ENCODE peak calls at places on chromosome 19, in eight cellular contexts. M is dorsolateral prefrontal cortex; D is CD8-positive, alpha-beta memory T cell; K is heart left ventricle; V is fibroblast of lung; A is stomach; W is ascending aorta; C is adrenal gland. X is an unnamed sample.

GRCh38 chr19:15249912-15250634 is 17.8 kb upstream of the EPHX3 start:
- DNase-seq in M (no peak), D (no peak), K (peak), V (peak), A (no peak), W (no peak), C (no peak), X (peak)

GRCh38 chr19:39498262-39499081 is at the start of gene DLL3:
- DNase-seq in M (no peak), D (no peak), K (no peak), V (no peak), A (no peak), W (no peak), C (no peak), X (no peak)

GRCh38 chr19:16608290-16608704 is 19.7 kb downstream of the MED26 start:
- DNase-seq in M (no peak), D (no peak), K (no peak), V (peak), A (no peak), W (no peak), C (peak), X (peak)

GRCh38 chr19:35712529-35712909 is 5.3 kb upstream of the KMT2B start:
- DNase-seq in M (no peak), D (no peak), K (no peak), V (no peak), A (no peak), W (no peak), C (no peak), X (no peak)

GRCh38 chr19:41591951-41592562 is 16.1 kb downstream of the CEACAM21 start:
- DNase-seq in M (no peak), D (no peak), K (no peak), V (no peak), A (no peak), W (no peak), C (no peak), X (no peak)

GRCh38 chr19:6556480-6556879 is 25.7 kb downstream of the TNFSF9 start:
- DNase-seq in M (no peak), D (no peak), K (no peak), V (peak), A (no peak), W (no peak), C (no peak), X (no peak)

GRCh38 chr19:9155591-9155990 is 15.4 kb downstream of the ZNF317 start:
- DNase-seq in M (no peak), D (no peak), K (no peak), V (no peak), A (no peak), W (no peak), C (no peak), X (no peak)

GRCh38 chr19:2084993-2085720 is 11.0 kb downstream of the MOB3A start:
- DNase-seq in M (no peak), D (peak), K (peak), V (peak), A (peak), W (peak), C (peak), X (no peak)

GRCh38 chr19:31543456-31543855 is 194.2 kb upstream of the TSHZ3 start:
- DNase-seq in M (no peak), D (no peak), K (no peak), V (no peak), A (no peak), W (no peak), C (no peak), X (no peak)

GRCh38 chr19:23758187-23759074 is at the start of gene ZNF681:
- DNase-seq in M (peak), D (peak), K (peak), V (peak), A (peak), W (peak), C (peak), X (peak)

GRCh38 chr19:46732172-46732938 is 13.5 kb upstream of the FKRP start:
- DNase-seq in M (no peak), D (no peak), K (no peak), V (peak), A (no peak), W (no peak), C (no peak), X (no peak)

GRCh38 chr19:42032428-42032827 is 37.6 kb downstream of the GRIK5 start:
- DNase-seq in M (no peak), D (no peak), K (peak), V (no peak), A (no peak), W (no peak), C (no peak), X (no peak)

GRCh38 chr19:4986471-4986888 is 17.6 kb downstream of the KDM4B start:
- DNase-seq in M (no peak), D (no peak), K (no peak), V (no peak), A (no peak), W (no peak), C (peak), X (no peak)

GRCh38 chr19:4987286-4987685 is 18.4 kb downstream of the KDM4B start:
- DNase-seq in M (no peak), D (no peak), K (no peak), V (peak), A (no peak), W (no peak), C (peak), X (no peak)

GRCh38 chr19:4990306-4990705 is 21.4 kb downstream of the KDM4B start:
- DNase-seq in M (no peak), D (no peak), K (no peak), V (no peak), A (no peak), W (no peak), C (no peak), X (no peak)

GRCh38 chr19:4987692-4988370 is 18.9 kb downstream of the KDM4B start:
- DNase-seq in M (no peak), D (no peak), K (no peak), V (peak), A (no peak), W (no peak), C (peak), X (no peak)

DNA sequence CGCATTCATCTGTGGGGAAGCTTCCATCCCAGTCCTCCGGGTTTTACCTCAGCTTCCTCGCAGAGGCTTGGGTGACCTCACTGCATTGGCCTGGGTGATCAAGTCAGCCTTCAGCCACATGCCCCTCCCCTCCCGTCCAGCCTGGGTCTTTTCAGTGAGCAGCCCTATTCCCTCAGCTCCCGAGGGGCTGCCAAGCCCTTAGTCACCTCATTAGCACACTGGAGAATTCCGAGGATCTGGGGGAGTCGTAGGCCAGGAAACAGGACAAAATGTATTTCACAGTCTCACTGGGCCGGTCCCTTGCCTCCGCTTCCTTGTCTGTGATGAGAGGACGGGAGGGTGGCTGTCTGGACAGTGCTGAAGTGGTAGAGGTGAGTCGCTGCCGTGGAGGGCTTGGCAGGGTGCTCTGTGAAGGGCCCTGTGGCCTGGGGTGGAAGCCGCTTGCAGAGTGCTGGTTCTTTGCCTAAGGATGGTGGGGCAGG is 19.9 kb downstream of the KDM4B start:
- DNase-seq in M (no peak), D (no peak), K (peak), V (peak), A (no peak), W (peak), C (peak), X (peak)
- H3K27ac ChIP-seq in M (peak), D (no peak), K (no peak), V (peak), A (peak), W (peak), C (peak), X (peak)

GRCh38 chr19:48731452-48731851 is 9.0 kb downstream of the RASIP1 start:
- DNase-seq in M (no peak), D (no peak), K (no peak), V (no peak), A (no peak), W (no peak), C (no peak), X (no peak)
- H3K27ac ChIP-seq in M (no peak), D (no peak), K (no peak), V (no peak), A (no peak), W (no peak), C (no peak), X (no peak)

GRCh38 chr19:44111910-44112463 is 1.2 kb upstream of the ZNF225 start:
- DNase-seq in M (no peak), D (no peak), K (peak), V (peak), A (no peak), W (no peak), C (no peak), X (peak)

GRCh38 chr19:44113138-44113783 is at the start of gene ZNF225:
- DNase-seq in M (peak), D (peak), K (peak), V (peak), A (peak), W (peak), C (peak), X (peak)

GRCh38 chr19:44112802-44113137 is 429 bp upstream of the ZNF225 start:
- DNase-seq in M (no peak), D (no peak), K (no peak), V (no peak), A (no peak), W (no peak), C (no peak), X (no peak)

GRCh38 chr19:44109458-44109857 is 3.7 kb upstream of the ZNF225 start:
- DNase-seq in M (no peak), D (no peak), K (no peak), V (no peak), A (no peak), W (no peak), C (no peak), X (no peak)

DNA sequence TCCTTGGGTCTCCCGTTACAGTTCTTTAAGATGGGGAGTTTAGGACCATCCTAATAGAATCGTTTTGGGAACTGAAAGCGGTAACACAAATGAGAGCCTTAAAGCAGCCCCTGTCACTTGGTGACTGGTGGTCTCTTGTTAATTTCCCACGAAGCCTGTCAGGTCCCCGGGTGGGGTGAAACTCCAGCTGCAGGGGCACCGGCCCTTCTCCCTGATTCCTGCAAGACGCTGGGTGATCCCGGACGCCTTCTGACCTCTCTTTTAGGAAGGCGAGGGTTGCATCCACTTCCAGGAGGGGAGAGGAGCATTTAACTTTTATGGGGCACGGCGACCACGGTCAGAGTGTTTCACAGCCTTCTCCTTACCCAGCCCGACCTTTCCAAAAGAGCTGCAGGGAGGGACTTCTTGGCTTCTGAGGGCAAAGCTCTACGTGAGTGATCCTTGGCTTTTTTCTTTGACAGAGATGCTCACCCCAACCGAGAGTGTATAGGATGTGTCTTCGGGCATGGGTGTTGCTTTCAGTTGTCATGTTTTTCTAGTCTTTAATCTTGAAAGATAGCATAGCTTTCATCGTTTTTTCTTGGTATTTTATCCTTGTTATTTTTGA is 688 bp downstream of the ZNF225 start:
- DNase-seq in M (no peak), D (no peak), K (no peak), V (no peak), A (no peak), W (no peak), C (peak), X (no peak)
- H3K27ac ChIP-seq in M (no peak), D (peak), K (peak), V (peak), A (peak), W (peak), C (peak), X (peak)

GRCh38 chr19:50873056-50873455 is at the start of gene KLK2:
- DNase-seq in M (no peak), D (no peak), K (no peak), V (no peak), A (no peak), W (no peak), C (no peak), X (no peak)
- H3K27ac ChIP-seq in M (no peak), D (no peak), K (no peak), V (no peak), A (no peak), W (no peak), C (no peak), X (no peak)